ENCODE peak calls at places on chromosomes 16 and 17, in seven cellular contexts. One of them, this sample, is unnamed.

GRCh38 chr17:29363716-29364115 is 26.4 kb upstream of the TAOK1 start:
- DNase-seq in glutamatergic neuron: no peak
- DNase-seq in A549: no peak
- DNase-seq in RWPE2: no peak
- DNase-seq in mucosa of descending colon: no peak
- DNase-seq in omental fat pad: no peak
- DNase-seq in brain microvascular endothelial cell: no peak
- DNase-seq in this sample: no peak

GRCh38 chr17:72237223-72237622 is 116.4 kb downstream of the SOX9 start:
- DNase-seq in glutamatergic neuron: no peak
- DNase-seq in A549: no peak
- DNase-seq in RWPE2: no peak
- DNase-seq in mucosa of descending colon: no peak
- DNase-seq in omental fat pad: no peak
- DNase-seq in brain microvascular endothelial cell: no peak
- DNase-seq in this sample: no peak

GRCh38 chr16:84823484-84823883 is 3.7 kb downstream of the CRISPLD2 start:
- DNase-seq in glutamatergic neuron: no peak
- DNase-seq in A549: no peak
- DNase-seq in RWPE2: no peak
- DNase-seq in mucosa of descending colon: no peak
- DNase-seq in omental fat pad: no peak
- DNase-seq in brain microvascular endothelial cell: no peak
- DNase-seq in this sample: no peak

GRCh38 chr17:72378414-72379395 is 257.9 kb downstream of the SOX9 start:
- DNase-seq in glutamatergic neuron: peak; percentile 49
- DNase-seq in A549: no peak
- DNase-seq in RWPE2: no peak
- DNase-seq in mucosa of descending colon: no peak
- DNase-seq in omental fat pad: no peak
- DNase-seq in brain microvascular endothelial cell: no peak
- DNase-seq in this sample: no peak

GRCh38 chr16:58236231-58236690 is 38.4 kb upstream of the CSNK2A2 start:
- DNase-seq in glutamatergic neuron: peak; percentile 83
- DNase-seq in A549: peak; percentile 82
- DNase-seq in RWPE2: peak; percentile 80
- DNase-seq in mucosa of descending colon: peak; percentile 69
- DNase-seq in omental fat pad: peak; percentile 57
- DNase-seq in brain microvascular endothelial cell: peak; percentile 63
- DNase-seq in this sample: no peak

GRCh38 chr17:81432873-81433451 is 37.7 kb downstream of the BAHCC1 start:
- DNase-seq in glutamatergic neuron: peak; percentile 85
- DNase-seq in A549: no peak
- DNase-seq in RWPE2: no peak
- DNase-seq in mucosa of descending colon: no peak
- DNase-seq in omental fat pad: no peak
- DNase-seq in brain microvascular endothelial cell: no peak
- DNase-seq in this sample: no peak

GRCh38 chr16:87707097-87707496 is 58.7 kb downstream of the KLHDC4 start:
- DNase-seq in glutamatergic neuron: peak; percentile 22
- DNase-seq in A549: no peak
- DNase-seq in RWPE2: no peak
- DNase-seq in mucosa of descending colon: no peak
- DNase-seq in omental fat pad: no peak
- DNase-seq in brain microvascular endothelial cell: no peak
- DNase-seq in this sample: no peak

GRCh38 chr16:30482366-30482765 is 9.8 kb downstream of the ITGAL start:
- DNase-seq in glutamatergic neuron: no peak
- DNase-seq in A549: peak; percentile 28
- DNase-seq in RWPE2: no peak
- DNase-seq in mucosa of descending colon: no peak
- DNase-seq in omental fat pad: no peak
- DNase-seq in brain microvascular endothelial cell: no peak
- DNase-seq in this sample: no peak

GRCh38 chr17:57666198-57666870 is 78.8 kb downstream of the CCDC182 start:
- DNase-seq in glutamatergic neuron: no peak
- DNase-seq in A549: no peak
- DNase-seq in RWPE2: peak; percentile 9
- DNase-seq in mucosa of descending colon: no peak
- DNase-seq in omental fat pad: no peak
- DNase-seq in brain microvascular endothelial cell: no peak
- DNase-seq in this sample: no peak

GRCh38 chr16:17227278-17227677 is 243.5 kb downstream of the XYLT1 start:
- DNase-seq in glutamatergic neuron: no peak
- DNase-seq in A549: no peak
- DNase-seq in RWPE2: peak; percentile 74
- DNase-seq in mucosa of descending colon: no peak
- DNase-seq in omental fat pad: no peak
- DNase-seq in brain microvascular endothelial cell: no peak
- DNase-seq in this sample: no peak

GRCh38 chr16:69917739-69918138 is 33.4 kb upstream of the CLEC18A start:
- DNase-seq in glutamatergic neuron: no peak
- DNase-seq in A549: peak; percentile 71
- DNase-seq in RWPE2: no peak
- DNase-seq in mucosa of descending colon: no peak
- DNase-seq in omental fat pad: peak; percentile 35
- DNase-seq in brain microvascular endothelial cell: peak; percentile 95
- DNase-seq in this sample: no peak

GRCh38 chr17:77772899-77773358 is 185.6 kb upstream of the TNRC6C start:
- DNase-seq in glutamatergic neuron: no peak
- DNase-seq in A549: no peak
- DNase-seq in RWPE2: no peak
- DNase-seq in mucosa of descending colon: no peak
- DNase-seq in omental fat pad: no peak
- DNase-seq in brain microvascular endothelial cell: no peak
- DNase-seq in this sample: no peak

GRCh38 chr16:30379165-30379783 is 3.1 kb downstream of the SEPTIN1 start:
- DNase-seq in glutamatergic neuron: no peak
- DNase-seq in A549: no peak
- DNase-seq in RWPE2: no peak
- DNase-seq in mucosa of descending colon: no peak
- DNase-seq in omental fat pad: no peak
- DNase-seq in brain microvascular endothelial cell: no peak
- DNase-seq in this sample: no peak

GRCh38 chr17:80779961-80780380 is 211.7 kb upstream of the CHMP6 start:
- DNase-seq in glutamatergic neuron: no peak
- DNase-seq in A549: no peak
- DNase-seq in RWPE2: no peak
- DNase-seq in mucosa of descending colon: no peak
- DNase-seq in omental fat pad: peak; percentile 23
- DNase-seq in brain microvascular endothelial cell: no peak
- DNase-seq in this sample: no peak

GRCh38 chr17:4490637-4491061 is 8.0 kb upstream of the SPNS2 start:
- DNase-seq in glutamatergic neuron: no peak
- DNase-seq in A549: no peak
- DNase-seq in RWPE2: no peak
- DNase-seq in mucosa of descending colon: no peak
- DNase-seq in omental fat pad: no peak
- DNase-seq in brain microvascular endothelial cell: no peak
- DNase-seq in this sample: no peak

GRCh38 chr16:4323845-4324478 is 8.1 kb downstream of the GLIS2 start:
- DNase-seq in glutamatergic neuron: peak; percentile 80
- DNase-seq in A549: peak; percentile 79
- DNase-seq in RWPE2: peak; percentile 57
- DNase-seq in mucosa of descending colon: no peak
- DNase-seq in omental fat pad: no peak
- DNase-seq in brain microvascular endothelial cell: no peak
- DNase-seq in this sample: no peak

GRCh38 chr16:11301645-11302513 is 20.7 kb upstream of the PRM1 start:
- DNase-seq in glutamatergic neuron: no peak
- DNase-seq in A549: no peak
- DNase-seq in RWPE2: no peak
- DNase-seq in mucosa of descending colon: no peak
- DNase-seq in omental fat pad: no peak
- DNase-seq in brain microvascular endothelial cell: no peak
- DNase-seq in this sample: no peak

GRCh38 chr16:15765880-15766279 is 90.9 kb downstream of the MYH11 start:
- DNase-seq in glutamatergic neuron: no peak
- DNase-seq in A549: peak; percentile 69
- DNase-seq in RWPE2: no peak
- DNase-seq in mucosa of descending colon: no peak
- DNase-seq in omental fat pad: no peak
- DNase-seq in brain microvascular endothelial cell: peak; percentile 45
- DNase-seq in this sample: no peak

GRCh38 chr17:83189673-83190385 is 110.4 kb downstream of the METRNL start:
- DNase-seq in glutamatergic neuron: no peak
- DNase-seq in A549: no peak
- DNase-seq in RWPE2: peak; percentile 34
- DNase-seq in mucosa of descending colon: peak; percentile 53
- DNase-seq in omental fat pad: peak; percentile 20
- DNase-seq in brain microvascular endothelial cell: peak; percentile 77
- DNase-seq in this sample: peak; percentile 91

DNA sequence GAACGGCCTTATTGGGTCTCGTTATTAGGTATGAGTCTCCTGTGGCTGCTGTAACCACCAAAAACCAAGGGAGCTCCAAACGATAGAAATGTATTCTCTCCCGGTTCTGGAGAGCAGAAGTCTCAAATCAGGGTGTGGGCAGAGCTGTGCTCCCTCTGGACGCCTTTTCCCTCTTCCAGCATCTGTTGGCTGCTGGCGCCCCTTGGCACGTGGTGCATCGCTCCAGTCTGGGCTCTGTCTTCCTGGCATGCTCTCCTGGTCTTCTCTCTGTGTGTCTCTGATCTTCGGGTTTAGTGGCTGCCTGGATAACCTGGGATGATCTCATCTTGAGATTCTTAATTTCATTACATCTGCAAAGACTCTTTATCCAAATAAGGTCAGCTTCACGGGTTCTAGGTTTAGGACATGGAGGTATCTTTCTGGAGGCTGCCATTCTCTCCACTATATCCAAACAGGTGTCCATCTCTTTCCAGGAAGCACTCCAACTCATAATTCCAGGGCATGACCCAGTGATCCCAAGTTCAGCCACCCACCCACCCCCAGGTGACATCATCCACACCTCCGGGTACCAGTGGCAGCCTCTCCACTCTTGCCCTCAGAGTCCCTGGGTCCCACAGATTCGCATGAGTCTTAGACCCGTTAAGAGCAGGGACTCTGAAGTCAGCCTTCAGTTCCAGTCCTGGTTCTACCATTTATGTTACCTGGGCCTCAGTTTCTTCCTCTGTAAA is 145.5 kb upstream of the FOXF1 start:
- DNase-seq in glutamatergic neuron: no peak
- DNase-seq in A549: no peak
- DNase-seq in RWPE2: no peak
- DNase-seq in mucosa of descending colon: no peak
- DNase-seq in omental fat pad: no peak
- DNase-seq in brain microvascular endothelial cell: no peak
- DNase-seq in this sample: no peak
- TF ChIP-seq CTCF in glutamatergic neuron: no peak
- TF ChIP-seq CTCF in A549: no peak
- TF ChIP-seq CTCF in RWPE2: no peak
- TF ChIP-seq CTCF in mucosa of descending colon: no peak
- TF ChIP-seq CTCF in omental fat pad: no peak
- TF ChIP-seq CTCF in brain microvascular endothelial cell: no peak
- TF ChIP-seq CTCF in this sample: no peak

GRCh38 chr17:74761419-74761818 is 13.0 kb downstream of the NHERF1 start:
- DNase-seq in glutamatergic neuron: no peak
- DNase-seq in A549: no peak
- DNase-seq in RWPE2: no peak
- DNase-seq in mucosa of descending colon: no peak
- DNase-seq in omental fat pad: no peak
- DNase-seq in brain microvascular endothelial cell: no peak
- DNase-seq in this sample: no peak
- TF ChIP-seq CTCF in glutamatergic neuron: no peak
- TF ChIP-seq CTCF in A549: no peak
- TF ChIP-seq CTCF in RWPE2: no peak
- TF ChIP-seq CTCF in mucosa of descending colon: no peak
- TF ChIP-seq CTCF in omental fat pad: no peak
- TF ChIP-seq CTCF in brain microvascular endothelial cell: no peak
- TF ChIP-seq CTCF in this sample: no peak

GRCh38 chr16:47473794-47474193 is 12.7 kb downstream of the PHKB start:
- DNase-seq in glutamatergic neuron: no peak
- DNase-seq in A549: no peak
- DNase-seq in RWPE2: no peak
- DNase-seq in mucosa of descending colon: no peak
- DNase-seq in omental fat pad: no peak
- DNase-seq in brain microvascular endothelial cell: no peak
- DNase-seq in this sample: no peak
- TF ChIP-seq CTCF in glutamatergic neuron: no peak
- TF ChIP-seq CTCF in A549: no peak
- TF ChIP-seq CTCF in RWPE2: no peak
- TF ChIP-seq CTCF in mucosa of descending colon: no peak
- TF ChIP-seq CTCF in omental fat pad: no peak
- TF ChIP-seq CTCF in brain microvascular endothelial cell: no peak
- TF ChIP-seq CTCF in this sample: no peak

GRCh38 chr17:63826468-63827001 is 696 bp upstream of the PSMC5 start:
- DNase-seq in glutamatergic neuron: no peak
- DNase-seq in A549: no peak
- DNase-seq in RWPE2: no peak
- DNase-seq in mucosa of descending colon: no peak
- DNase-seq in omental fat pad: no peak
- DNase-seq in brain microvascular endothelial cell: peak; percentile 31
- DNase-seq in this sample: no peak
- TF ChIP-seq CTCF in glutamatergic neuron: no peak
- TF ChIP-seq CTCF in A549: no peak
- TF ChIP-seq CTCF in RWPE2: no peak
- TF ChIP-seq CTCF in mucosa of descending colon: no peak
- TF ChIP-seq CTCF in omental fat pad: no peak
- TF ChIP-seq CTCF in brain microvascular endothelial cell: peak; percentile 36
- TF ChIP-seq CTCF in this sample: no peak

DNA sequence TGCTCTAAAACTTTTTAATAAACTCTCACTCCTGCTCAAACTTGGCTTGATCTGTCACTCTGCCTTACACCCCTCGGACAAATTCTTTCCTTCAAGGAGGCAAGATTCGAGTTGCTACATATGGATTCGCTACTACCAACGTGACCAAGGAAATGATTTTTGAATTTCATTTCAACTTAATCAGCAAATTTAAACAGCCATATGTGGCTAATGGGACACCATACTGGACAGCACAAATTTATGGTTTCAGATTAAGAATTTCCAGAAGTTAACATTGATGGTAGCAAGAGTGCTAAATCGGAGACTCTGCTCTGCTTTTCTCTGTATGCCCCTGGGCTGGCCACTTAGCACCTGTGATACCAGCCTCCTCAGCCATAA is 318.2 kb upstream of the PSMD7 start:
- DNase-seq in glutamatergic neuron: no peak
- DNase-seq in A549: no peak
- DNase-seq in RWPE2: no peak
- DNase-seq in mucosa of descending colon: no peak
- DNase-seq in omental fat pad: no peak
- DNase-seq in brain microvascular endothelial cell: no peak
- DNase-seq in this sample: no peak
- TF ChIP-seq CTCF in glutamatergic neuron: no peak
- TF ChIP-seq CTCF in A549: no peak
- TF ChIP-seq CTCF in RWPE2: no peak
- TF ChIP-seq CTCF in mucosa of descending colon: no peak
- TF ChIP-seq CTCF in omental fat pad: no peak
- TF ChIP-seq CTCF in brain microvascular endothelial cell: no peak
- TF ChIP-seq CTCF in this sample: no peak

GRCh38 chr17:1907216-1907631 is 77.4 kb downstream of the RPA1 start:
- DNase-seq in glutamatergic neuron: no peak
- DNase-seq in A549: no peak
- DNase-seq in RWPE2: no peak
- DNase-seq in mucosa of descending colon: no peak
- DNase-seq in omental fat pad: no peak
- DNase-seq in brain microvascular endothelial cell: no peak
- DNase-seq in this sample: no peak
- TF ChIP-seq CTCF in glutamatergic neuron: no peak
- TF ChIP-seq CTCF in A549: no peak
- TF ChIP-seq CTCF in RWPE2: no peak
- TF ChIP-seq CTCF in mucosa of descending colon: no peak
- TF ChIP-seq CTCF in omental fat pad: no peak
- TF ChIP-seq CTCF in brain microvascular endothelial cell: no peak
- TF ChIP-seq CTCF in this sample: no peak

GRCh38 chr17:52383493-52384100 is 225.1 kb upstream of the CA10 start:
- DNase-seq in glutamatergic neuron: peak; percentile 66
- DNase-seq in A549: peak; percentile 13
- DNase-seq in RWPE2: no peak
- DNase-seq in mucosa of descending colon: no peak
- DNase-seq in omental fat pad: no peak
- DNase-seq in brain microvascular endothelial cell: peak; percentile 11
- DNase-seq in this sample: no peak
- TF ChIP-seq CTCF in glutamatergic neuron: peak; percentile 84
- TF ChIP-seq CTCF in A549: peak; percentile 39
- TF ChIP-seq CTCF in RWPE2: peak; percentile 79
- TF ChIP-seq CTCF in mucosa of descending colon: no peak
- TF ChIP-seq CTCF in omental fat pad: no peak
- TF ChIP-seq CTCF in brain microvascular endothelial cell: peak; percentile 29
- TF ChIP-seq CTCF in this sample: peak; percentile 85